ENCODE peak calls at places on chromosomes 12 and 14, in eight cellular contexts. B, S, L, U, T, O, G and J are unnamed samples.

GRCh38 chr14:57704796-57705195 is 161.1 kb downstream of the SLC35F4 start:
- DNase-seq in S (no peak), L (no peak), U (no peak), T (no peak), O (no peak), B (no peak), G (no peak), J (no peak)

GRCh38 chr12:2541805-2542204 is 253.0 kb upstream of the FKBP4 start:
- DNase-seq in O (no peak), T (no peak), G (no peak), B (peak), U (no peak), L (no peak), S (no peak), J (no peak)

GRCh38 chr12:132162508-132163031 is 18.3 kb downstream of the NOC4L start:
- DNase-seq in T (no peak), L (peak), B (peak), O (no peak), S (peak), G (no peak), U (peak), J (no peak)

GRCh38 chr14:31251028-31251958 is 43.7 kb upstream of the HECTD1 start:
- DNase-seq in B (no peak), S (no peak), U (no peak), L (no peak), T (no peak), O (no peak), G (no peak), J (no peak)

GRCh38 chr14:93402951-93403350 is 27.8 kb upstream of the UNC79 start:
- DNase-seq in G (no peak), L (no peak), S (no peak), T (no peak), O (no peak), B (no peak), U (no peak), J (no peak)

GRCh38 chr12:6771091-6771495 is 1.2 kb upstream of the LAG3 start:
- DNase-seq in T (no peak), B (peak), G (no peak), O (no peak), U (no peak), L (peak), S (peak), J (no peak)

GRCh38 chr12:64671682-64672081 is 61.4 kb downstream of the RASSF3 start:
- DNase-seq in T (no peak), S (no peak), G (no peak), L (no peak), B (no peak), O (no peak), U (no peak), J (no peak)

GRCh38 chr14:101219896-101220703 is 316.6 kb upstream of the RTL1 start:
- DNase-seq in G (no peak), S (no peak), L (no peak), B (no peak), T (no peak), U (no peak), O (no peak), J (no peak)

GRCh38 chr12:67630373-67631088 is 18.0 kb upstream of the DYRK2 start:
- DNase-seq in L (no peak), S (peak), G (peak), O (peak), T (peak), U (peak), B (peak), J (no peak)

GRCh38 chr12:40010899-40011774 is 94.7 kb downstream of the SLC2A13 start:
- DNase-seq in O (peak), U (peak), T (peak), L (peak), B (peak), G (no peak), S (peak), J (peak)